ENCODE peak calls at places on chromosomes 4 and X, in ten cellular contexts. One of them, this sample, is unnamed.

GRCh38 chr4:54384563-54384962 is 155.5 kb downstream of the PDGFRA start:
- DNase-seq in renal cortical epithelial cell: peak
- DNase-seq in fibroblast of pulmonary artery: peak
- DNase-seq in mucosa of gallbladder: peak
- DNase-seq in A172: peak
- DNase-seq in germinal center: no peak
- DNase-seq in amygdala: no peak
- DNase-seq in midbrain: peak
- DNase-seq in NCI-H2171 treated with DMSO at 0.1 percent for 48 hours: no peak
- DNase-seq in esophagus squamous epithelium: no peak
- DNase-seq in this sample: peak

GRCh38 chr4:187017156-187017555 is 293.5 kb upstream of the FAT1 start:
- DNase-seq in renal cortical epithelial cell: no peak
- DNase-seq in fibroblast of pulmonary artery: no peak
- DNase-seq in mucosa of gallbladder: no peak
- DNase-seq in A172: no peak
- DNase-seq in germinal center: no peak
- DNase-seq in amygdala: no peak
- DNase-seq in midbrain: no peak
- DNase-seq in NCI-H2171 treated with DMSO at 0.1 percent for 48 hours: no peak
- DNase-seq in esophagus squamous epithelium: no peak
- DNase-seq in this sample: no peak

GRCh38 chr4:155761916-155762315 is 3.1 kb downstream of the GUCY1B1 start:
- DNase-seq in renal cortical epithelial cell: peak
- DNase-seq in fibroblast of pulmonary artery: no peak
- DNase-seq in mucosa of gallbladder: no peak
- DNase-seq in A172: no peak
- DNase-seq in germinal center: no peak
- DNase-seq in amygdala: no peak
- DNase-seq in midbrain: no peak
- DNase-seq in NCI-H2171 treated with DMSO at 0.1 percent for 48 hours: no peak
- DNase-seq in esophagus squamous epithelium: no peak
- DNase-seq in this sample: no peak

GRCh38 chr4:188949608-188950007 is 810.4 kb downstream of the TRIML1 start:
- DNase-seq in renal cortical epithelial cell: no peak
- DNase-seq in fibroblast of pulmonary artery: no peak
- DNase-seq in mucosa of gallbladder: no peak
- DNase-seq in A172: no peak
- DNase-seq in germinal center: no peak
- DNase-seq in amygdala: no peak
- DNase-seq in midbrain: no peak
- DNase-seq in NCI-H2171 treated with DMSO at 0.1 percent for 48 hours: no peak
- DNase-seq in esophagus squamous epithelium: no peak
- DNase-seq in this sample: no peak

GRCh38 chr4:122914292-122914904 is 8.0 kb downstream of the NUDT6 start:
- DNase-seq in renal cortical epithelial cell: peak
- DNase-seq in fibroblast of pulmonary artery: peak
- DNase-seq in mucosa of gallbladder: no peak
- DNase-seq in A172: peak
- DNase-seq in germinal center: peak
- DNase-seq in amygdala: no peak
- DNase-seq in midbrain: no peak
- DNase-seq in NCI-H2171 treated with DMSO at 0.1 percent for 48 hours: no peak
- DNase-seq in esophagus squamous epithelium: no peak
- DNase-seq in this sample: no peak

GRCh38 chrX:73851014-73852009 is 288.3 kb downstream of the CHIC1 start:
- DNase-seq in renal cortical epithelial cell: no peak
- DNase-seq in fibroblast of pulmonary artery: no peak
- DNase-seq in mucosa of gallbladder: peak
- DNase-seq in A172: no peak
- DNase-seq in germinal center: no peak
- DNase-seq in amygdala: peak
- DNase-seq in midbrain: peak
- DNase-seq in NCI-H2171 treated with DMSO at 0.1 percent for 48 hours: no peak
- DNase-seq in esophagus squamous epithelium: peak
- DNase-seq in this sample: no peak

GRCh38 chrX:102976793-102977495 is 39.9 kb downstream of the RAB40AL start:
- DNase-seq in renal cortical epithelial cell: peak
- DNase-seq in fibroblast of pulmonary artery: peak
- DNase-seq in mucosa of gallbladder: no peak
- DNase-seq in A172: peak
- DNase-seq in germinal center: no peak
- DNase-seq in amygdala: no peak
- DNase-seq in midbrain: no peak
- DNase-seq in NCI-H2171 treated with DMSO at 0.1 percent for 48 hours: no peak
- DNase-seq in esophagus squamous epithelium: no peak
- DNase-seq in this sample: no peak

GRCh38 chrX:109089359-109089758 is 353.0 kb upstream of the IRS4 start:
- DNase-seq in renal cortical epithelial cell: no peak
- DNase-seq in fibroblast of pulmonary artery: no peak
- DNase-seq in mucosa of gallbladder: no peak
- DNase-seq in A172: no peak
- DNase-seq in germinal center: no peak
- DNase-seq in amygdala: no peak
- DNase-seq in midbrain: no peak
- DNase-seq in NCI-H2171 treated with DMSO at 0.1 percent for 48 hours: no peak
- DNase-seq in esophagus squamous epithelium: no peak
- DNase-seq in this sample: no peak

GRCh38 chr4:180953572-180953971 is 1289.6 kb upstream of the TENM3 start:
- DNase-seq in renal cortical epithelial cell: peak
- DNase-seq in fibroblast of pulmonary artery: no peak
- DNase-seq in mucosa of gallbladder: no peak
- DNase-seq in A172: peak
- DNase-seq in germinal center: no peak
- DNase-seq in amygdala: no peak
- DNase-seq in midbrain: no peak
- DNase-seq in NCI-H2171 treated with DMSO at 0.1 percent for 48 hours: no peak
- DNase-seq in esophagus squamous epithelium: no peak
- DNase-seq in this sample: no peak

GRCh38 chrX:38205037-38205436 is 15.6 kb downstream of the SRPX start:
- DNase-seq in renal cortical epithelial cell: no peak
- DNase-seq in fibroblast of pulmonary artery: no peak
- DNase-seq in mucosa of gallbladder: no peak
- DNase-seq in A172: no peak
- DNase-seq in germinal center: peak
- DNase-seq in amygdala: no peak
- DNase-seq in midbrain: no peak
- DNase-seq in NCI-H2171 treated with DMSO at 0.1 percent for 48 hours: no peak
- DNase-seq in esophagus squamous epithelium: no peak
- DNase-seq in this sample: no peak

GRCh38 chrX:4249401-4249800 is 536.0 kb upstream of the PRKX start:
- DNase-seq in renal cortical epithelial cell: no peak
- DNase-seq in fibroblast of pulmonary artery: no peak
- DNase-seq in mucosa of gallbladder: no peak
- DNase-seq in A172: no peak
- DNase-seq in germinal center: no peak
- DNase-seq in amygdala: no peak
- DNase-seq in midbrain: no peak
- DNase-seq in NCI-H2171 treated with DMSO at 0.1 percent for 48 hours: no peak
- DNase-seq in esophagus squamous epithelium: no peak
- DNase-seq in this sample: no peak

GRCh38 chrX:135522132-135522530 is 1.7 kb downstream of the INTS6L start:
- DNase-seq in renal cortical epithelial cell: no peak
- DNase-seq in fibroblast of pulmonary artery: no peak
- DNase-seq in mucosa of gallbladder: no peak
- DNase-seq in A172: no peak
- DNase-seq in germinal center: no peak
- DNase-seq in amygdala: no peak
- DNase-seq in midbrain: peak
- DNase-seq in NCI-H2171 treated with DMSO at 0.1 percent for 48 hours: peak
- DNase-seq in esophagus squamous epithelium: no peak
- DNase-seq in this sample: no peak

GRCh38 chrX:57286507-57287251 is at the start of gene FAAH2:
- DNase-seq in renal cortical epithelial cell: peak
- DNase-seq in fibroblast of pulmonary artery: no peak
- DNase-seq in mucosa of gallbladder: peak
- DNase-seq in A172: no peak
- DNase-seq in germinal center: peak
- DNase-seq in amygdala: no peak
- DNase-seq in midbrain: no peak
- DNase-seq in NCI-H2171 treated with DMSO at 0.1 percent for 48 hours: peak
- DNase-seq in esophagus squamous epithelium: no peak
- DNase-seq in this sample: peak

GRCh38 chr4:156771171-156771837 is 200.3 kb downstream of the PDGFC start:
- DNase-seq in renal cortical epithelial cell: peak
- DNase-seq in fibroblast of pulmonary artery: peak
- DNase-seq in mucosa of gallbladder: peak
- DNase-seq in A172: peak
- DNase-seq in germinal center: no peak
- DNase-seq in amygdala: no peak
- DNase-seq in midbrain: peak
- DNase-seq in NCI-H2171 treated with DMSO at 0.1 percent for 48 hours: peak
- DNase-seq in esophagus squamous epithelium: no peak
- DNase-seq in this sample: no peak

GRCh38 chr4:154916068-154916467 is 135.0 kb downstream of the RBM46 start:
- DNase-seq in renal cortical epithelial cell: no peak
- DNase-seq in fibroblast of pulmonary artery: no peak
- DNase-seq in mucosa of gallbladder: no peak
- DNase-seq in A172: no peak
- DNase-seq in germinal center: no peak
- DNase-seq in amygdala: no peak
- DNase-seq in midbrain: no peak
- DNase-seq in NCI-H2171 treated with DMSO at 0.1 percent for 48 hours: no peak
- DNase-seq in esophagus squamous epithelium: no peak
- DNase-seq in this sample: no peak

GRCh38 chrX:2499507-2499906 is 1.3 kb downstream of the DHRSX start:
- DNase-seq in renal cortical epithelial cell: no peak
- DNase-seq in fibroblast of pulmonary artery: no peak
- DNase-seq in mucosa of gallbladder: no peak
- DNase-seq in A172: no peak
- DNase-seq in germinal center: no peak
- DNase-seq in amygdala: no peak
- DNase-seq in midbrain: no peak
- DNase-seq in NCI-H2171 treated with DMSO at 0.1 percent for 48 hours: no peak
- DNase-seq in esophagus squamous epithelium: no peak
- DNase-seq in this sample: no peak

GRCh38 chr4:140568507-140569306 is at the start of gene UCP1:
- DNase-seq in renal cortical epithelial cell: no peak
- DNase-seq in fibroblast of pulmonary artery: no peak
- DNase-seq in mucosa of gallbladder: no peak
- DNase-seq in A172: no peak
- DNase-seq in germinal center: peak
- DNase-seq in amygdala: no peak
- DNase-seq in midbrain: no peak
- DNase-seq in NCI-H2171 treated with DMSO at 0.1 percent for 48 hours: no peak
- DNase-seq in esophagus squamous epithelium: no peak
- DNase-seq in this sample: no peak

GRCh38 chr4:189178125-189178746 is 762.4 kb upstream of the FRG1 start:
- DNase-seq in renal cortical epithelial cell: no peak
- DNase-seq in fibroblast of pulmonary artery: no peak
- DNase-seq in mucosa of gallbladder: no peak
- DNase-seq in A172: no peak
- DNase-seq in germinal center: no peak
- DNase-seq in amygdala: no peak
- DNase-seq in midbrain: no peak
- DNase-seq in NCI-H2171 treated with DMSO at 0.1 percent for 48 hours: no peak
- DNase-seq in esophagus squamous epithelium: no peak
- DNase-seq in this sample: no peak

GRCh38 chr4:183096276-183096965 is 2.6 kb upstream of the WWC2 start:
- DNase-seq in renal cortical epithelial cell: no peak
- DNase-seq in fibroblast of pulmonary artery: no peak
- DNase-seq in mucosa of gallbladder: no peak
- DNase-seq in A172: no peak
- DNase-seq in germinal center: no peak
- DNase-seq in amygdala: no peak
- DNase-seq in midbrain: no peak
- DNase-seq in NCI-H2171 treated with DMSO at 0.1 percent for 48 hours: no peak
- DNase-seq in esophagus squamous epithelium: no peak
- DNase-seq in this sample: no peak

GRCh38 chr4:41567186-41567585 is 29.2 kb downstream of the LIMCH1 start:
- DNase-seq in renal cortical epithelial cell: no peak
- DNase-seq in fibroblast of pulmonary artery: no peak
- DNase-seq in mucosa of gallbladder: no peak
- DNase-seq in A172: no peak
- DNase-seq in germinal center: no peak
- DNase-seq in amygdala: no peak
- DNase-seq in midbrain: no peak
- DNase-seq in NCI-H2171 treated with DMSO at 0.1 percent for 48 hours: no peak
- DNase-seq in esophagus squamous epithelium: no peak
- DNase-seq in this sample: no peak

GRCh38 chrX:29299689-29300088 is 712.4 kb downstream of the IL1RAPL1 start:
- DNase-seq in renal cortical epithelial cell: peak
- DNase-seq in fibroblast of pulmonary artery: peak
- DNase-seq in mucosa of gallbladder: no peak
- DNase-seq in A172: peak
- DNase-seq in germinal center: no peak
- DNase-seq in amygdala: no peak
- DNase-seq in midbrain: no peak
- DNase-seq in NCI-H2171 treated with DMSO at 0.1 percent for 48 hours: no peak
- DNase-seq in esophagus squamous epithelium: no peak
- DNase-seq in this sample: no peak

GRCh38 chr4:25014965-25015506 is 15.7 kb downstream of the LGI2 start:
- DNase-seq in renal cortical epithelial cell: no peak
- DNase-seq in fibroblast of pulmonary artery: no peak
- DNase-seq in mucosa of gallbladder: no peak
- DNase-seq in A172: no peak
- DNase-seq in germinal center: no peak
- DNase-seq in amygdala: no peak
- DNase-seq in midbrain: no peak
- DNase-seq in NCI-H2171 treated with DMSO at 0.1 percent for 48 hours: no peak
- DNase-seq in esophagus squamous epithelium: no peak
- DNase-seq in this sample: no peak

This sample was measured in activated CD4-positive, alpha-beta T cell treated with anti-CD3 and anti-CD28 coated beads, Interleukin-2, amount 50 U/mL, for 1 hour.